ENCODE peak calls at places on chromosomes 1 and 21, in ten cellular contexts. K, M, B, O, X, E, A, R, D and Y are unnamed samples. For H3K9me3, the result is how much of the 10 kb centered on the place peaks cover.

GRCh38 chr1:172588296-172589291 is 55.6 kb downstream of the SUCO start:
- DNase-seq in K (no peak), M (peak), B (no peak), O (no peak), X (no peak), E (no peak), A (no peak), R (peak), D (no peak), Y (no peak)

GRCh38 chr1:27391511-27392095 is 819 bp upstream of the GPR3 start:
- DNase-seq in K (peak), M (peak), B (no peak), O (no peak), X (no peak), E (no peak), A (peak), R (peak), D (peak), Y (peak)

GRCh38 chr1:112902221-112902620 is 53.8 kb downstream of the SLC16A1 start:
- DNase-seq in K (no peak), M (no peak), B (no peak), O (no peak), X (no peak), E (no peak), A (no peak), R (no peak), D (no peak), Y (no peak)

GRCh38 chr21:45504021-45504515 is 38.2 kb downstream of the SLC19A1 start:
- DNase-seq in K (no peak), M (peak), B (no peak), O (peak), X (no peak), E (peak), A (no peak), R (no peak), D (peak), Y (peak)

GRCh38 chr1:86419277-86419903 is 4.6 kb upstream of the CLCA2 start:
- DNase-seq in K (peak), M (peak), B (no peak), O (no peak), X (no peak), E (no peak), A (no peak), R (no peak), D (no peak), Y (no peak)

GRCh38 chr1:7493711-7494110 is 277.4 kb upstream of the VAMP3 start:
- DNase-seq in K (no peak), M (no peak), B (no peak), O (no peak), X (peak), E (no peak), A (no peak), R (no peak), D (no peak), Y (no peak)

GRCh38 chr1:63893976-63894375 is 120.2 kb downstream of the ROR1 start:
- DNase-seq in K (no peak), M (no peak), B (no peak), O (no peak), X (no peak), E (no peak), A (no peak), R (no peak), D (no peak), Y (no peak)

GRCh38 chr1:228353601-228354371 is 52.8 kb downstream of the TRIM11 start:
- DNase-seq in K (no peak), M (no peak), B (no peak), O (no peak), X (no peak), E (peak), A (no peak), R (no peak), D (no peak), Y (no peak)

GRCh38 chr1:187491082-187491720 is 662.5 kb downstream of the PLA2G4A start:
- DNase-seq in K (no peak), M (no peak), B (no peak), O (no peak), X (no peak), E (no peak), A (no peak), R (peak), D (no peak), Y (no peak)

GRCh38 chr21:41707231-41707988 is 59.4 kb downstream of the RIPK4 start:
- DNase-seq in K (no peak), M (no peak), B (no peak), O (no peak), X (no peak), E (no peak), A (no peak), R (no peak), D (no peak), Y (no peak)

GRCh38 chr21:46216132-46216747 is 12.3 kb downstream of the LSS start:
- DNase-seq in K (no peak), M (no peak), B (no peak), O (peak), X (no peak), E (peak), A (no peak), R (no peak), D (peak), Y (no peak)

GRCh38 chr1:17525065-17525464 is 14.4 kb upstream of the ARHGEF10L start:
- DNase-seq in K (no peak), M (no peak), B (no peak), O (no peak), X (no peak), E (no peak), A (no peak), R (no peak), D (no peak), Y (no peak)

GRCh38 chr1:228544921-228545591 is 57.9 kb downstream of the RNF187 start:
- DNase-seq in K (no peak), M (no peak), B (no peak), O (peak), X (no peak), E (no peak), A (no peak), R (no peak), D (no peak), Y (peak)

GRCh38 chr21:44948426-44949120 is 8.7 kb downstream of the SLX9 start:
- DNase-seq in K (no peak), M (no peak), B (no peak), O (no peak), X (no peak), E (no peak), A (no peak), R (no peak), D (no peak), Y (no peak)

GRCh38 chr21:28220670-28221069 is 772.0 kb downstream of the LTN1 start:
- DNase-seq in K (no peak), M (no peak), B (no peak), O (no peak), X (no peak), E (no peak), A (no peak), R (no peak), D (no peak), Y (no peak)

GRCh38 chr1:112714313-112715263 is 544 bp downstream of the PPM1J start:
- DNase-seq in K (no peak), M (peak), B (no peak), O (peak), X (peak), E (peak), A (peak), R (no peak), D (no peak), Y (peak)

GRCh38 chr1:114345930-114346479 is 165.0 kb downstream of the TRIM33 start:
- DNase-seq in K (no peak), M (peak), B (no peak), O (no peak), X (peak), E (peak), A (no peak), R (no peak), D (peak), Y (peak)

GRCh38 chr1:229694053-229694693 is 68.1 kb downstream of the URB2 start:
- DNase-seq in K (peak), M (no peak), B (peak), O (peak), X (peak), E (no peak), A (peak), R (no peak), D (peak), Y (peak)

GRCh38 chr1:65265296-65266271 is 43.8 kb upstream of the DNAJC6 start:
- DNase-seq in K (peak), M (no peak), B (no peak), O (no peak), X (peak), E (peak), A (peak), R (peak), D (no peak), Y (peak)

GRCh38 chr1:204673909-204674701 is 11.4 kb downstream of the LRRN2 start:
- DNase-seq in K (no peak), M (no peak), B (no peak), O (no peak), X (peak), E (no peak), A (no peak), R (no peak), D (no peak), Y (no peak)

GRCh38 chr1:43305926-43306687 is 5.3 kb downstream of the TIE1 start:
- DNase-seq in K (no peak), M (no peak), B (no peak), O (no peak), X (no peak), E (no peak), A (no peak), R (no peak), D (peak), Y (no peak)

GRCh38 chr1:52238887-52239707 is 97.2 kb downstream of the ZFYVE9 start:
- DNase-seq in K (no peak), M (no peak), B (no peak), O (no peak), X (peak), E (no peak), A (no peak), R (no peak), D (no peak), Y (no peak)

GRCh38 chr1:218348628-218349185 is 3.6 kb downstream of the TGFB2 start:
- DNase-seq in K (no peak), M (no peak), B (no peak), O (no peak), X (no peak), E (no peak), A (no peak), R (no peak), D (no peak), Y (no peak)

GRCh38 chr1:230280906-230281413 is 145.2 kb downstream of the PGBD5 start:
- DNase-seq in K (no peak), M (no peak), B (no peak), O (peak), X (no peak), E (peak), A (no peak), R (no peak), D (peak), Y (peak)

GRCh38 chr1:246416261-246416660 is 90.8 kb downstream of the SMYD3 start:
- DNase-seq in K (no peak), M (no peak), B (no peak), O (no peak), X (no peak), E (no peak), A (no peak), R (no peak), D (no peak), Y (no peak)

GRCh38 chr1:107535091-107535490 is 394.3 kb downstream of the NTNG1 start:
- DNase-seq in K (peak), M (no peak), B (no peak), O (no peak), X (peak), E (no peak), A (no peak), R (no peak), D (no peak), Y (no peak)

GRCh38 chr1:43279666-43280065 is 5.7 kb downstream of the C1orf210 start:
- DNase-seq in K (no peak), M (no peak), B (no peak), O (no peak), X (no peak), E (no peak), A (no peak), R (no peak), D (no peak), Y (no peak)

GRCh38 chr1:75615664-75616435 is 4.9 kb upstream of the SLC44A5 start:
- DNase-seq in K (peak), M (peak), B (no peak), O (peak), X (peak), E (peak), A (peak), R (no peak), D (peak), Y (peak)

GRCh38 chr1:101026394-101026788 is 807 bp upstream of the DPH5 start:
- DNase-seq in K (no peak), M (no peak), B (no peak), O (no peak), X (no peak), E (no peak), A (no peak), R (no peak), D (no peak), Y (no peak)

GRCh38 chr1:188140958-188141357 is 1312.2 kb downstream of the PLA2G4A start:
- DNase-seq in K (no peak), M (no peak), B (no peak), O (no peak), X (no peak), E (no peak), A (no peak), R (no peak), D (no peak), Y (no peak)

GRCh38 chr1:208449951-208450350 is 205.8 kb upstream of the PLXNA2 start:
- DNase-seq in K (no peak), M (peak), B (no peak), O (no peak), X (no peak), E (no peak), A (no peak), R (no peak), D (no peak), Y (no peak)

GRCh38 chr1:118913818-118914217 is 74.3 kb downstream of the TBX15 start:
- DNase-seq in K (no peak), M (no peak), B (no peak), O (no peak), X (no peak), E (no peak), A (no peak), R (no peak), D (no peak), Y (no peak)

GRCh38 chr1:159248311-159248710 is 43.6 kb downstream of the ACKR1 start:
- DNase-seq in K (no peak), M (no peak), B (no peak), O (no peak), X (no peak), E (no peak), A (no peak), R (no peak), D (no peak), Y (no peak)

GRCh38 chr21:17572431-17572830 is 40.3 kb downstream of the BTG3 start:
- DNase-seq in K (no peak), M (no peak), B (no peak), O (no peak), X (no peak), E (no peak), A (no peak), R (no peak), D (no peak), Y (no peak)

GRCh38 chr1:8431028-8431427 is 113.1 kb downstream of the SLC45A1 start:
- DNase-seq in K (no peak), M (no peak), B (no peak), O (no peak), X (no peak), E (no peak), A (no peak), R (no peak), D (no peak), Y (no peak)

GRCh38 chr21:31711745-31712144 is 20.2 kb downstream of the SCAF4 start:
- DNase-seq in K (no peak), M (no peak), B (no peak), O (no peak), X (no peak), E (no peak), A (no peak), R (no peak), D (no peak), Y (no peak)

GRCh38 chr1:147243228-147243685 is 773 bp downstream of the CHD1L start:
- DNase-seq in K (peak), M (no peak), B (no peak), O (no peak), X (peak), E (peak), A (no peak), R (peak), D (no peak), Y (no peak)

DNA sequence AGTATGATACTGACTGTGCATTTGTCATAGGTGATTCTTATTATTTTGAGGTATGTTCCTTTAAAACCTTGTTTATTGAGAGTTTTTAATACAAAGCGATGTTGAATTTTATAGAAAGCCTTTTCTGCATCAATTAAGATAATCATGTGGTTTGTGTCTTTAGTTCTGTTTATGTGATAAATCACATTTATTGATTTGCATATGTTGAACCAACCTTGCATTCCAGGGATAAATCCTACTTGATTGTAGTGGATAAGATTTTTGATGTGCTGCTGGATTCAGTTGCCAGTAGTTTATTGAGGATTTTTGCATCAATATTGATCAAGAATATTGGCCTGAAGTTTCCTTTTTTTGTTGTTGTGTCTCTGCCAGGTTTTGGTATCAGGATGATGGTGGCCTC is 158.0 kb downstream of the CENPF start:
- DNase-seq in K (no peak), M (no peak), B (no peak), O (no peak), X (no peak), E (no peak), A (no peak), R (no peak), D (no peak), Y (no peak)
- H3K9me3 ChIP-seq in K (under half), M (under half), B (under half), O (under half), X (under half), E (under half), A (under half), R (half or more), D (under half), Y (under half)

GRCh38 chr1:37567023-37567422 is 10.3 kb downstream of the DNALI1 start:
- DNase-seq in K (no peak), M (no peak), B (no peak), O (no peak), X (no peak), E (no peak), A (no peak), R (no peak), D (peak), Y (no peak)
- TF ChIP-seq EP300 in K (no peak), M (no peak), B (no peak), O (no peak), X (no peak), E (no peak), A (peak), R (no peak), D (peak), Y (no peak)

GRCh38 chr1:152108899-152109222 is 6.4 kb downstream of the TCHH start:
- DNase-seq in K (no peak), M (no peak), B (no peak), O (no peak), X (no peak), E (peak), A (no peak), R (no peak), D (no peak), Y (no peak)
- H3K9me3 ChIP-seq in K (under half), M (under half), B (under half), O (under half), X (under half), E (under half), A (under half), R (under half), D (under half), Y (under half)

DNA sequence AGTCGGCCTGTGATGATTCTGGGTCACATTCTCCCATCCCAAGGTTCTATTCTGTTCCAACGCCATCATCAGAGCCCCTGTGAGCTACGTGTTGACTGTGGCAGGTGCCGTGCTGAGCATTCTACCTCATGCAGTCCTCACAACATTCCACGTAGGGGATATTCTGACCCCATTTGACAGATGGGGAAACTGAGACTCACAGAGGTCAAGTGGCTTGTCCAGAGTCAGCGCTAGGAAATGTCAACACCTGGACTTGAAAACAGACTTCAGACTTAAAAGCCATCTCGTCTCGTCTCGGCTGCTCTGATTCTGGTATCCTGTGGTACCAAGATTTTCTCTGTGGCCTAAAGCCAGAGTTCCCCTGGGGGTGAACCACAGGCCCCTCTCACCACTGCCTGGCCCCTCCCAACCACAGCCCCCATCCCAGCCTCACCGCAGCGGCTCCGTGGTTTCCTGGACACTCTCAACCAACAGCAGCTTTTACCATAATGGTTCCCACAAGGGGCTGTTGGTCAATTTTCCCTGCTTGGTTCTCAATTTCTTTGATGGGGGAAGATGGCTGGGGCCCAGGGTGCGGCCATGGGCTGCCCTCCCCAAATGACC is 39.6 kb downstream of the SDC3 start:
- DNase-seq in K (no peak), M (no peak), B (no peak), O (no peak), X (no peak), E (no peak), A (no peak), R (no peak), D (no peak), Y (no peak)
- TF ChIP-seq EP300 in K (no peak), M (no peak), B (no peak), O (no peak), X (no peak), E (no peak), A (no peak), R (no peak), D (no peak), Y (no peak)

GRCh38 chr21:14076143-14076806 is 134.5 kb downstream of the LIPI start:
- DNase-seq in K (no peak), M (no peak), B (no peak), O (no peak), X (no peak), E (no peak), A (no peak), R (no peak), D (no peak), Y (no peak)
- H3K9me3 ChIP-seq in K (under half), M (under half), B (under half), O (under half), X (under half), E (under half), A (under half), R (under half), D (under half), Y (under half)

DNA sequence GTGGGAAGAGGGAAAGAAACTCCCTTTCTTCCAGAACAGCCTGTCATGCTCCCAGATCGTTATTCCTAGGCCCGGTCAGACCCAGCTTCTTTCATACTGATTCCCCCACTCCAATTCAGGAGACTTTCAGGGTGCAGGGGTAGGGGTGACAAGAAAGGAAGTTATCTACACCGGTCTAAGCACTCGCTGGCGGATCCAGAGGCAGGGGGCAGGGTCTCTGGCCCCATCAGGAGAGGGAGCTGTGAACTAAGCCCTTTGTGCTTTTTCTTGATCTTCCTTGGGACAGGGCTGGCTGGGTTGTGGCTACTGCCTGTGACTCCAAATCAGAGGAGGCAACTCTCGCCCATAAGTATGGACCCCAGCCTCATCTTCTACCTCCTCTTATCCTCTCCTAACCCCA is 44.3 kb downstream of the NEK2 start:
- DNase-seq in K (no peak), M (no peak), B (no peak), O (no peak), X (no peak), E (no peak), A (no peak), R (no peak), D (no peak), Y (no peak)
- TF ChIP-seq EP300 in K (no peak), M (no peak), B (no peak), O (no peak), X (no peak), E (no peak), A (no peak), R (no peak), D (no peak), Y (no peak)

GRCh38 chr1:165352109-165352441 is 4.4 kb downstream of the LMX1A start:
- DNase-seq in K (no peak), M (no peak), B (no peak), O (no peak), X (no peak), E (no peak), A (no peak), R (no peak), D (no peak), Y (no peak)

GRCh38 chr1:165354739-165355138 is 1.8 kb downstream of the LMX1A start:
- DNase-seq in K (no peak), M (no peak), B (no peak), O (no peak), X (no peak), E (peak), A (no peak), R (no peak), D (no peak), Y (no peak)

GRCh38 chr1:165355221-165355976 is 1.1 kb downstream of the LMX1A start:
- DNase-seq in K (no peak), M (no peak), B (no peak), O (no peak), X (no peak), E (peak), A (no peak), R (no peak), D (no peak), Y (no peak)

GRCh38 chr1:165352442-165353293 is 3.8 kb downstream of the LMX1A start:
- DNase-seq in K (peak), M (no peak), B (no peak), O (no peak), X (no peak), E (peak), A (no peak), R (no peak), D (no peak), Y (no peak)

GRCh38 chr1:165353731-165354671 is 2.5 kb downstream of the LMX1A start:
- DNase-seq in K (no peak), M (no peak), B (no peak), O (no peak), X (no peak), E (peak), A (no peak), R (no peak), D (no peak), Y (no peak)
- H3K9me3 ChIP-seq in K (under half), M (under half), B (under half), O (under half), X (under half), E (under half), A (under half), R (under half), D (under half), Y (under half)